ENCODE peak calls at places on chromosomes 2 and 18, in five cellular contexts. D, K, J, O and G are unnamed samples.

GRCh38 chr2:127117603-127118002 is 10.6 kb upstream of the BIN1 start:
- DNase-seq in D (no peak), K (peak; percentile 42), J (no peak), O (peak; percentile 16), G (peak; percentile 33)

GRCh38 chr2:211351998-211352397 is 795.6 kb downstream of the CPS1 start:
- DNase-seq in D (no peak), K (no peak), J (no peak), O (no peak), G (no peak)

GRCh38 chr2:2822143-2822542 is 491.1 kb upstream of the MYT1L start:
- DNase-seq in D (no peak), K (no peak), J (no peak), O (no peak), G (no peak)

GRCh38 chr18:2348003-2348402 is 223.3 kb downstream of the METTL4 start:
- DNase-seq in D (no peak), K (no peak), J (no peak), O (no peak), G (no peak)

GRCh38 chr2:99865818-99866676 is 276.3 kb downstream of the AFF3 start:
- DNase-seq in D (no peak), K (no peak), J (no peak), O (no peak), G (no peak)

GRCh38 chr2:196335238-196335637 is 163.9 kb upstream of the STK17B start:
- DNase-seq in D (no peak), K (no peak), J (no peak), O (no peak), G (no peak)

GRCh38 chr2:224938670-224939309 is 103.5 kb downstream of the DOCK10 start:
- DNase-seq in D (no peak), K (no peak), J (no peak), O (no peak), G (no peak)

GRCh38 chr2:20140321-20141055 is 84.4 kb downstream of the SDC1 start:
- DNase-seq in D (no peak), K (no peak), J (no peak), O (no peak), G (no peak)

GRCh38 chr2:64276417-64277095 is 132.3 kb upstream of the PELI1 start:
- DNase-seq in D (peak; percentile 53), K (no peak), J (no peak), O (peak; percentile 76), G (no peak)

GRCh38 chr2:47388888-47389287 is 14.1 kb upstream of the MSH2 start:
- DNase-seq in D (no peak), K (no peak), J (no peak), O (no peak), G (no peak)

GRCh38 chr2:240250985-240251847 is 110.8 kb upstream of the OTOS start:
- DNase-seq in D (peak; percentile 84), K (peak; percentile 95), J (peak; percentile 81), O (no peak), G (peak; percentile 84)
- TF ChIP-seq POLR2A in D (no peak), K (no peak), J (no peak), O (no peak), G (no peak)

GRCh38 chr2:25054720-25055119 is 12.8 kb downstream of the EFR3B start:
- DNase-seq in D (no peak), K (no peak), J (no peak), O (no peak), G (no peak)
- TF ChIP-seq CTCF in D (no peak), K (no peak), J (no peak), O (peak; percentile 9), G (no peak)

DNA sequence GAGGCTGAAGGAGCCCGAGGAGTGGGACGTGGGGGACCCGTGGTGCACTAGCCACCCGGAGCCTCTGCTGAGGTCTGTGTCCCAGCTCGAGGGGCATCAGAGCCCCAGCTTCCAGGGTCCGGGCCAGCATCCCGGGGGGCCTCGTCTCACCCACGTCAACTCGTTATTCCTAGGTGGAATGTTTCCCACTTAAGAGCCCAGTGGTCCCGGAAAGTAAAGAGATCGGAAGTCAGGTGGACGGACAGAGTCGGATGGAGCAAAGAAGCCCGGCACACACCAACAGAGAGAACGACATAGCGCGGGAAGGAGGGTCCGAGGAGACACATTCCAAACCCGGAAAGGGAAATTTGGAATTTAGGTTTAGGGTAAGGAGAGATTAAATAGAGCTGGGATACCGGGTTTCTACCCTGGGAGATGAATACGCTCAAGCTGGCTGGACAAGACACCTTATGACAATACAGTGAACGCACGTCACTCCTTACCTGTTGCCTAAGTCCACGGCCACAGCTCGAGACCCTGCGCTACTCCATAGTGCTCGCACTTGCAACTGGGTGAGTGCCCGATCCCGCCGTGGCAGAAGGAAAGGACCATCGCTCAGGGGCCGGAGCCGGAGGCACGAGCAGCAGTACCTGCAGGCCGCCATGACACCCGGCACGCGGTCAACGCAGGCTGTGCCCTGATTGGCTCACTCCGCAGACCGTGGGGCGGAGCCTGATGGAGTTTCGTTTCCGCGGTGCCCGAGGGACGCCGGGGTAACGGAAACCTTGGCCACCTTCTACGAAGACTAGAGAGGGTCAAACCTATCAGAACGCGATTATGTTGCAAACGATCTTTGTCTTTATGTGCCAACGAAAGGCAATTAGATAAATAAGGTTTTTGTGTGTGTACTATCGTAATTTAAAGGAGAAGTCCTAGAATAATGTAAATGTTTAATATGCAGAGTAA is at the start of gene PNPT1:
- DNase-seq in D (peak; percentile 85), K (peak; percentile 95), J (peak; percentile 90), O (peak; percentile 92), G (peak; percentile 98)
- TF ChIP-seq POLR2A in D (no peak), K (no peak), J (no peak), O (peak; percentile 96), G (no peak)

GRCh38 chr2:231606941-231607340 is 14.3 kb downstream of the TEX44 start:
- DNase-seq in D (no peak), K (no peak), J (no peak), O (no peak), G (no peak)

GRCh38 chr2:231605607-231606091 is 13.0 kb downstream of the TEX44 start:
- DNase-seq in D (no peak), K (peak; percentile 76), J (no peak), O (no peak), G (peak; percentile 76)

GRCh38 chr2:231602874-231603467 is 10.3 kb downstream of the TEX44 start:
- DNase-seq in D (no peak), K (no peak), J (no peak), O (no peak), G (no peak)

GRCh38 chr2:231604101-231604684 is 11.5 kb downstream of the TEX44 start:
- DNase-seq in D (peak; percentile 48), K (peak; percentile 89), J (no peak), O (peak; percentile 81), G (peak; percentile 88)

GRCh38 chr2:231604685-231605606 is 12.3 kb downstream of the TEX44 start:
- DNase-seq in D (peak; percentile 98), K (peak; percentile 100), J (peak; percentile 97), O (peak; percentile 99), G (peak; percentile 100)
- TF ChIP-seq CTCF in D (no peak), K (no peak), J (no peak), O (no peak), G (no peak)

GRCh38 chr2:135875491-135876065 is 665 bp downstream of the MCM6 start:
- DNase-seq in D (peak; percentile 21), K (peak; percentile 73), J (peak; percentile 23), O (peak; percentile 70), G (peak; percentile 90)
- TF ChIP-seq POLR2A in D (no peak), K (no peak), J (no peak), O (peak; percentile 71), G (no peak)

GRCh38 chr2:98759827-98760625 is 29.1 kb upstream of the MGAT4A start:
- DNase-seq in D (no peak), K (no peak), J (no peak), O (no peak), G (peak; percentile 59)
- TF ChIP-seq CTCF in D (no peak), K (no peak), J (no peak), O (no peak), G (no peak)

GRCh38 chr2:96184188-96184587 is 24.4 kb downstream of the STARD7 start:
- DNase-seq in D (no peak), K (no peak), J (no peak), O (no peak), G (no peak)
- TF ChIP-seq POLR2A in D (no peak), K (no peak), J (no peak), O (peak; percentile 42), G (no peak)

DNA sequence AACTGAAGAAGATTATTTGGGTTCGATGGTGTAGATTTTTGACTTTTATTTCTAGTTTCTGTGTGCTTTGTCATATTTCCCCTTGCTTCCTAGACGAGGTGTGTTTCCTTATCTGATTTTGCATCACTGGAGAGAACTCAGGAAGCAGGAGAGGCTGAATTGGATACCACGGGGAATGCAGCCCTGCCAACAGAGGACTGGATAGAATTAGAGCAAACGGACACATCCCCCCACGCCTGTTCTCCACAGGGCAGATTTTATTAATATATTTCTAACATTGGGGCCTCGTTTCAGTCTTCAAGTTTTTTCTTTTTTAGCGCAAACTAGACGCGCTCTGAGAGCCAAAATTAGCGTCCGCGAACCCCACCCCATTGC is 678 bp upstream of the VAPA start:
- DNase-seq in D (no peak), K (no peak), J (no peak), O (no peak), G (no peak)
- TF ChIP-seq CTCF in D (no peak), K (no peak), J (no peak), O (no peak), G (no peak)